ENCODE peak calls at places on chromosomes 2 and 18, in eight cellular contexts. V is HT1080; A is activated CD4-positive, alpha-beta T cell treated with anti-CD3 and anti-CD28 coated beads, Interleukin-2, amount 50 U/mL, for 48 hours; I is ascending aorta; G is T-helper 1 cell; X is left ventricle myocardium superior; O is NCI-H748 treated with DMSO at 0.1 percent for 48 hours; R is GM23248. F is an unnamed sample.

GRCh38 chr2:102177814-102178478 is 8.9 kb upstream of the IL1RL2 start:
- DNase-seq in V (no peak), A (no peak), I (no peak), G (no peak), X (peak), O (no peak), R (no peak), F (no peak)

GRCh38 chr2:83967854-83968253 is 491.2 kb downstream of the SUCLG1 start:
- DNase-seq in V (no peak), A (no peak), I (no peak), G (no peak), X (no peak), O (no peak), R (no peak), F (no peak)

GRCh38 chr18:79396431-79397287 is 929 bp downstream of the NFATC1 start:
- DNase-seq in V (no peak), A (peak), I (no peak), G (peak), X (peak), O (no peak), R (peak), F (no peak)

GRCh38 chr2:159584796-159585195 is 31.6 kb downstream of the BAZ2B start:
- DNase-seq in V (no peak), A (no peak), I (no peak), G (no peak), X (no peak), O (no peak), R (no peak), F (no peak)

GRCh38 chr18:47996091-47996541 is 65.7 kb upstream of the SMAD2 start:
- DNase-seq in V (no peak), A (no peak), I (no peak), G (no peak), X (no peak), O (no peak), R (peak), F (no peak)

GRCh38 chr2:160222546-160223281 is 22.6 kb upstream of the ITGB6 start:
- DNase-seq in V (no peak), A (no peak), I (no peak), G (no peak), X (no peak), O (no peak), R (no peak), F (no peak)

GRCh38 chr2:66427219-66427768 is 7.6 kb upstream of the MEIS1 start:
- DNase-seq in V (no peak), A (no peak), I (no peak), G (no peak), X (no peak), O (peak), R (no peak), F (no peak)

GRCh38 chr2:213451542-213452256 is 167.4 kb downstream of the SPAG16 start:
- DNase-seq in V (no peak), A (no peak), I (no peak), G (no peak), X (no peak), O (peak), R (no peak), F (no peak)

GRCh38 chr2:73730810-73731209 is 6.3 kb downstream of the TPRKB start:
- DNase-seq in V (no peak), A (no peak), I (no peak), G (no peak), X (peak), O (no peak), R (no peak), F (no peak)

GRCh38 chr2:112867701-112868631 is 31.4 kb upstream of the IL1B start:
- DNase-seq in V (no peak), A (no peak), I (no peak), G (no peak), X (no peak), O (no peak), R (peak), F (no peak)

GRCh38 chr2:46848446-46848845 is 67.2 kb downstream of the MCFD2 start:
- DNase-seq in V (no peak), A (no peak), I (no peak), G (no peak), X (peak), O (no peak), R (peak), F (no peak)

GRCh38 chr2:24833821-24834732 is 40.9 kb downstream of the CENPO start:
- DNase-seq in V (no peak), A (no peak), I (no peak), G (no peak), X (no peak), O (no peak), R (no peak), F (no peak)

GRCh38 chr18:54411781-54412180 is 54.1 kb downstream of the C18orf54 start:
- DNase-seq in V (no peak), A (no peak), I (no peak), G (no peak), X (no peak), O (no peak), R (no peak), F (no peak)

GRCh38 chr18:11279461-11279860 is 130.1 kb upstream of the PIEZO2 start:
- DNase-seq in V (peak), A (no peak), I (no peak), G (no peak), X (no peak), O (no peak), R (no peak), F (no peak)